ENCODE peak calls at places on chromosome 22, in eight cellular contexts. K is tibial nerve, O is AG04450, M is right lobe of liver, J is foreskin fibroblast, T is PC-3, X is left ventricle myocardium inferior, I is bronchial epithelial cell. C is an unnamed sample.

GRCh38 chr22:29456211-29456671 is 17.9 kb downstream of the RFPL1 start:
- DNase-seq in O (no peak), K (no peak), J (no peak), T (no peak), M (no peak), X (no peak), I (no peak), C (no peak)

GRCh38 chr22:48299801-48300200 is 1527.9 kb downstream of the BRD1 start:
- DNase-seq in M (no peak), X (no peak), O (no peak), J (no peak), K (no peak), T (no peak), I (no peak), C (no peak)

GRCh38 chr22:27771637-27772369 is 29.8 kb downstream of the MN1 start:
- DNase-seq in T (no peak), O (no peak), X (no peak), K (no peak), M (no peak), I (no peak), J (no peak), C (no peak)

GRCh38 chr22:44209343-44209742 is 28.6 kb downstream of the PARVG start:
- DNase-seq in X (no peak), K (no peak), I (no peak), M (no peak), J (no peak), T (no peak), O (no peak), C (no peak)

GRCh38 chr22:30206964-30207363 is 39.6 kb downstream of the LIF start:
- DNase-seq in T (peak; percentile 97), M (peak; percentile 43), J (peak; percentile 98), O (peak; percentile 95), I (peak; percentile 88), X (no peak), K (peak; percentile 33), C (peak; percentile 82)

GRCh38 chr22:32695451-32695891 is 106.0 kb upstream of the TIMP3 start:
- DNase-seq in X (no peak), J (peak; percentile 98), M (no peak), K (no peak), O (peak; percentile 55), T (peak; percentile 50), I (peak; percentile 79), C (peak; percentile 71)

GRCh38 chr22:44698531-44699421 is 3.2 kb upstream of the PRR5 start:
- DNase-seq in X (no peak), M (no peak), I (no peak), O (peak; percentile 87), K (peak; percentile 66), T (no peak), J (peak; percentile 78), C (peak; percentile 98)

GRCh38 chr22:44424867-44425351 is 73.1 kb downstream of the RTL6 start:
- DNase-seq in T (no peak), X (no peak), J (no peak), O (no peak), I (no peak), M (no peak), K (no peak), C (no peak)

GRCh38 chr22:19595532-19595931 is 71.3 kb upstream of the CLDN5 start:
- DNase-seq in T (no peak), J (no peak), O (no peak), M (no peak), K (no peak), X (no peak), I (no peak), C (no peak)

GRCh38 chr22:35605787-35606492 is 11.2 kb downstream of the MB start:
- DNase-seq in T (no peak), X (peak; percentile 69), M (peak; percentile 61), O (no peak), I (no peak), K (no peak), J (no peak), C (no peak)

GRCh38 chr22:25706197-25706596 is 35.8 kb upstream of the MYO18B start:
- DNase-seq in T (no peak), M (no peak), X (no peak), I (no peak), O (no peak), K (no peak), J (no peak), C (no peak)

GRCh38 chr22:25711491-25711890 is 30.5 kb upstream of the MYO18B start:
- DNase-seq in I (no peak), T (no peak), K (no peak), J (no peak), M (no peak), X (no peak), O (no peak), C (no peak)

GRCh38 chr22:25710501-25710900 is 31.5 kb upstream of the MYO18B start:
- DNase-seq in K (no peak), M (no peak), X (no peak), I (no peak), J (no peak), T (no peak), O (no peak), C (no peak)

GRCh38 chr22:25712661-25713400 is 29.2 kb upstream of the MYO18B start:
- DNase-seq in M (no peak), K (no peak), T (no peak), J (no peak), O (no peak), I (no peak), X (no peak), C (no peak)

GRCh38 chr22:25709758-25710157 is 32.2 kb upstream of the MYO18B start:
- DNase-seq in M (no peak), O (no peak), X (no peak), K (no peak), T (no peak), J (no peak), I (peak; percentile 51), C (no peak)
- H3K4me3 ChIP-seq in M (no peak overlapping the region), O (no peak overlapping the region), X (no peak overlapping the region), K (no peak overlapping the region), T (no peak overlapping the region), J (no peak overlapping the region), I (no peak overlapping the region), C (no peak overlapping the region)

GRCh38 chr22:46754826-46755225 is 7.6 kb upstream of the TBC1D22A start:
- DNase-seq in M (no peak), J (no peak), K (no peak), I (no peak), T (no peak), X (no peak), O (no peak), C (no peak)

GRCh38 chr22:46756097-46756496 is 6.4 kb upstream of the TBC1D22A start:
- DNase-seq in J (no peak), X (no peak), O (no peak), K (no peak), M (no peak), T (no peak), I (no peak), C (no peak)

GRCh38 chr22:46758098-46758497 is 4.4 kb upstream of the TBC1D22A start:
- DNase-seq in M (peak; percentile 16), K (no peak), J (no peak), I (no peak), T (no peak), X (no peak), O (no peak), C (no peak)

GRCh38 chr22:46758867-46759290 is 3.6 kb upstream of the TBC1D22A start:
- DNase-seq in X (no peak), O (peak; percentile 32), J (peak; percentile 52), I (peak; percentile 62), T (peak; percentile 57), K (peak; percentile 42), M (peak; percentile 57), C (no peak)

DNA sequence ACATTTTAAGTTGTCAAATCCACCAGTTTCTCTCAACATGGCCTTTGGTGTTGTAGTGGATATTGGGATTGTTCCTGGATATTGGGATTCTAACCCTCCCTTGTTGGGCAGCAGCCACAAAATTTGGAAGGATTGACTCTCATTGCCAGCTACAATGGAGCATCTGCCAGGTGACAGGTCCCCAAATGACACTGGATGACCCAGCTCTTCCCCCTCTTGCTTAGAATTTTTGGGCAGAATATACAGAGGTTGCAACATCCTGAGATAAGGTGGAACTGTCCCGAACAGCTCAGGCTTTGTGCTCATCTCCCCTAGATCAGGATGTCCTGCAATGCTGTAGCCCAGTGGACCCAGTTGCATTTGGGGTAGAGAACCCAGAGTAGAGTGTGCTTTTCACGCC is 5.3 kb upstream of the TBC1D22A start:
- DNase-seq in T (no peak), I (no peak), J (no peak), K (no peak), M (no peak), O (no peak), X (no peak), C (no peak)
- H3K4me3 ChIP-seq in T (no peak overlapping the region), I (no peak overlapping the region), J (no peak overlapping the region), K (no peak overlapping the region), M (no peak overlapping the region), O (no peak overlapping the region), X (no peak overlapping the region), C (no peak overlapping the region)

GRCh38 chr22:21032843-21033688 is 705 bp upstream of the SLC7A4 start:
- DNase-seq in X (no peak), O (no peak), M (no peak), K (no peak), J (no peak), T (no peak), I (no peak), C (no peak)
- H3K4me3 ChIP-seq in X (peak overlapping the region; percentile 59), O (no peak overlapping the region), M (no peak overlapping the region), K (no peak overlapping the region), J (no peak overlapping the region), T (no peak overlapping the region), I (no peak overlapping the region), C (no peak overlapping the region)

GRCh38 chr22:37778370-37779009 is 29.2 kb upstream of the GCAT start:
- DNase-seq in O (no peak), M (no peak), I (no peak), X (no peak), T (no peak), K (no peak), J (no peak), C (no peak)

GRCh38 chr22:37775785-37776638 is 31.7 kb upstream of the GCAT start:
- DNase-seq in T (peak; percentile 77), K (no peak), I (peak; percentile 99), O (peak; percentile 90), X (no peak), M (no peak), J (peak; percentile 85), C (peak; percentile 44)

GRCh38 chr22:37776639-37777005 is 31.1 kb upstream of the GCAT start:
- DNase-seq in M (no peak), X (no peak), O (no peak), I (no peak), T (no peak), J (no peak), K (no peak), C (no peak)

GRCh38 chr22:37774728-37775127 is 33.0 kb upstream of the GCAT start:
- DNase-seq in T (no peak), K (no peak), M (no peak), X (no peak), I (no peak), O (no peak), J (no peak), C (no peak)

DNA sequence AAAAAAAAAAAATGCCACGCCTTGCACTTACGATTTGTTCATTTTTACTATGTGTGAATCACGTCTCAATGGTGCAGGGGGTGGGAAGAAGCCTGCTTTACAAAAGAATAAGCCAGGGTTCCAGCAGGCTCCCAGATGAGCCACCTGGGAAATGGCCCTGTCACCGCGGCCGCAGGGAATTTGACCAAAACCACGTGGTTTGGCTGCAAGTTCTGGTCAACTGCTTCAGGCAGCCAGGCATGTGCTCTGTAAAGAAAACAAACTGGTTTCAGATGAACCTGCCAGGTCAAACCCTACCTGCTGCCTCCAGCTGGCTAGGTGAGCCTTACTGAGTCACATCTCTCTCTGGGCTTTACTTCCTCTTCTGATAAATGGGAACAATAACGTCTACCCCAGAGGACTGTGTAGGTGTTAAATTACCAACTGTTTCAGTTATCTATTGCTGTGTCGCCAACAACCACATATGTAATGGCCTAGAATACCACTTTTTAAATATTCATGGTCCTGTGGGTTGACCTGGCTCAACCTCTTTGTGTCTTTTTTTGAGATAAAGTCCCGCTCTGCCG is 30.5 kb upstream of the GCAT start:
- DNase-seq in T (peak; percentile 96), J (peak; percentile 88), I (peak; percentile 97), X (no peak), K (peak; percentile 32), M (peak; percentile 84), O (peak; percentile 55), C (peak; percentile 82)
- H3K4me3 ChIP-seq in T (no peak overlapping the region), J (no peak overlapping the region), I (no peak overlapping the region), X (no peak overlapping the region), K (no peak overlapping the region), M (no peak overlapping the region), O (no peak overlapping the region), C (no peak overlapping the region)